ENCODE peak calls at places on chromosomes 5 and 9, in four cellular contexts. D, M, F and S are unnamed samples.

GRCh38 chr5:64925123-64925522 is 156.4 kb downstream of the CWC27 start:
- DNase-seq in D (no peak), M (no peak), F (peak), S (no peak)

GRCh38 chr5:151092750-151093149 is 11.9 kb upstream of the TNIP1 start:
- DNase-seq in M (no peak), F (no peak), D (no peak), S (no peak)

GRCh38 chr5:32061236-32061635 is 112.9 kb downstream of the GOLPH3 start:
- DNase-seq in M (no peak), D (no peak), F (no peak), S (no peak)

GRCh38 chr5:177359860-177360259 is 2.1 kb downstream of the RGS14 start:
- DNase-seq in D (no peak), M (no peak), F (no peak), S (no peak)

GRCh38 chr9:35972093-35972492 is 14.1 kb upstream of the OR2S2 start:
- DNase-seq in D (no peak), M (no peak), F (no peak), S (no peak)

GRCh38 chr5:43485406-43485805 is 1.7 kb upstream of the TMEM267 start:
- DNase-seq in D (no peak), F (no peak), M (no peak), S (no peak)

GRCh38 chr5:173474881-173475287 is 141.6 kb downstream of the BOD1 start:
- DNase-seq in M (no peak), D (no peak), F (no peak), S (no peak)

GRCh38 chr5:137594717-137595116 is 95.6 kb upstream of the SPOCK1 start:
- DNase-seq in F (no peak), D (no peak), M (no peak), S (no peak)

GRCh38 chr9:14030350-14030823 is 283.6 kb downstream of the NFIB start:
- DNase-seq in F (no peak), M (no peak), D (no peak), S (no peak)

GRCh38 chr9:19138084-19138483 is 10.8 kb upstream of the PLIN2 start:
- DNase-seq in F (no peak), D (no peak), M (no peak), S (no peak)

GRCh38 chr5:40999966-41000365 is 71.2 kb downstream of the MROH2B start:
- DNase-seq in D (no peak), F (no peak), M (no peak), S (no peak)

GRCh38 chr5:56269216-56269927 is 36.2 kb upstream of the ANKRD55 start:
- DNase-seq in F (peak), M (no peak), D (no peak), S (no peak)

GRCh38 chr9:108473209-108474112 is 382.3 kb downstream of the ACTL7B start:
- DNase-seq in D (no peak), F (no peak), M (no peak), S (no peak)

GRCh38 chr5:103744159-103744558 is 181.6 kb upstream of the NUDT12 start:
- DNase-seq in M (no peak), D (no peak), F (no peak), S (no peak)

GRCh38 chr9:135797507-135798302 is 95.7 kb downstream of the KCNT1 start:
- DNase-seq in D (peak), F (peak), M (no peak), S (no peak)

GRCh38 chr5:74294231-74294705 is 346.3 kb downstream of the ENC1 start:
- DNase-seq in F (peak), D (no peak), M (no peak), S (no peak)

GRCh38 chr5:73687357-73687756 is 61.4 kb downstream of the ARHGEF28 start:
- DNase-seq in M (no peak), D (no peak), F (peak), S (no peak)

GRCh38 chr9:26746357-26747072 is 146.1 kb downstream of the CAAP1 start:
- DNase-seq in F (peak), D (no peak), M (no peak), S (no peak)

GRCh38 chr9:118183571-118183970 is 479.4 kb downstream of the TLR4 start:
- DNase-seq in M (no peak), D (no peak), F (no peak), S (no peak)

GRCh38 chr5:59955241-59955640 is 61.7 kb upstream of the PDE4D start:
- DNase-seq in M (no peak), F (no peak), D (no peak), S (no peak)